ENCODE peak calls at places on chromosomes 2 and 18, in ten cellular contexts. O is GM12865; X is brain microvascular endothelial cell; Z is tibial nerve; S is cardiac fibroblast; D is heart right ventricle; H is sigmoid colon; Q is dorsolateral prefrontal cortex; T is CD4-positive, alpha-beta memory T cell; P is astrocyte. W is an unnamed sample.

GRCh38 chr18:48459471-48459870 is 50.3 kb upstream of the ZBTB7C start:
- DNase-seq in O (no peak), X (no peak), Z (no peak), S (no peak), D (no peak), H (no peak), Q (no peak), T (no peak), P (no peak), W (no peak)

GRCh38 chr2:88038263-88039105 is 17.1 kb downstream of the KRCC1 start:
- DNase-seq in O (no peak), X (peak), Z (no peak), S (peak), D (no peak), H (no peak), Q (no peak), T (no peak), P (peak), W (no peak)

GRCh38 chr18:23163786-23164583 is 28.7 kb downstream of the CABLES1 start:
- DNase-seq in O (no peak), X (no peak), Z (no peak), S (no peak), D (no peak), H (peak), Q (no peak), T (no peak), P (no peak), W (no peak)

GRCh38 chr2:133733856-133734255 is 165.6 kb upstream of the NCKAP5 start:
- DNase-seq in O (no peak), X (peak), Z (no peak), S (peak), D (no peak), H (no peak), Q (no peak), T (no peak), P (peak), W (no peak)

GRCh38 chr2:166784296-166784946 is 103.9 kb upstream of the XIRP2 start:
- DNase-seq in O (no peak), X (no peak), Z (no peak), S (no peak), D (no peak), H (no peak), Q (no peak), T (no peak), P (no peak), W (no peak)

GRCh38 chr2:62216616-62217015 is 20.7 kb downstream of the B3GNT2 start:
- DNase-seq in O (no peak), X (peak), Z (peak), S (peak), D (peak), H (no peak), Q (no peak), T (no peak), P (peak), W (no peak)

GRCh38 chr2:165889158-165889557 is 64.4 kb downstream of the TTC21B start:
- DNase-seq in O (no peak), X (no peak), Z (no peak), S (no peak), D (no peak), H (no peak), Q (no peak), T (no peak), P (no peak), W (no peak)

GRCh38 chr2:120346667-120347358 is 877 bp downstream of the INHBB start:
- DNase-seq in O (no peak), X (peak), Z (no peak), S (peak), D (no peak), H (no peak), Q (no peak), T (no peak), P (peak), W (no peak)

GRCh38 chr2:234691968-234692955 is 195.4 kb upstream of the ARL4C start:
- DNase-seq in O (no peak), X (no peak), Z (no peak), S (no peak), D (no peak), H (no peak), Q (no peak), T (no peak), P (no peak), W (no peak)

GRCh38 chr2:70557171-70557838 is 3.7 kb upstream of the TGFA start:
- DNase-seq in O (no peak), X (no peak), Z (no peak), S (no peak), D (no peak), H (no peak), Q (no peak), T (no peak), P (no peak), W (peak)

GRCh38 chr18:76494181-76494540 is 881 bp downstream of the ZNF516 start:
- DNase-seq in O (peak), X (no peak), Z (peak), S (peak), D (no peak), H (no peak), Q (no peak), T (no peak), P (peak), W (peak)

GRCh38 chr2:206480161-206480560 is 36.8 kb downstream of the ADAM23 start:
- DNase-seq in O (no peak), X (no peak), Z (no peak), S (no peak), D (no peak), H (no peak), Q (no peak), T (no peak), P (peak), W (no peak)

GRCh38 chr2:128321784-128322650 is 3.3 kb upstream of the HS6ST1 start:
- DNase-seq in O (peak), X (peak), Z (peak), S (peak), D (peak), H (peak), Q (peak), T (peak), P (peak), W (peak)

GRCh38 chr2:70519453-70519852 is 34.2 kb downstream of the TGFA start:
- DNase-seq in O (no peak), X (no peak), Z (no peak), S (no peak), D (no peak), H (no peak), Q (no peak), T (no peak), P (no peak), W (no peak)

GRCh38 chr2:200138386-200139184 is 167.9 kb upstream of the SPATS2L start:
- DNase-seq in O (no peak), X (peak), Z (no peak), S (peak), D (no peak), H (no peak), Q (no peak), T (no peak), P (peak), W (no peak)

GRCh38 chr2:104568247-104568646 is 285.7 kb upstream of the POU3F3 start:
- DNase-seq in O (no peak), X (no peak), Z (no peak), S (no peak), D (no peak), H (no peak), Q (no peak), T (no peak), P (no peak), W (no peak)

GRCh38 chr2:37676274-37676673 is 4.8 kb upstream of the CDC42EP3 start:
- DNase-seq in O (no peak), X (no peak), Z (no peak), S (peak), D (no peak), H (no peak), Q (no peak), T (no peak), P (peak), W (no peak)

GRCh38 chr2:229335877-229336346 is 64.8 kb upstream of the PID1 start:
- DNase-seq in O (no peak), X (no peak), Z (no peak), S (peak), D (peak), H (no peak), Q (no peak), T (no peak), P (no peak), W (no peak)

GRCh38 chr2:240166761-240167587 is 26.5 kb upstream of the OTOS start:
- DNase-seq in O (no peak), X (no peak), Z (no peak), S (no peak), D (no peak), H (peak), Q (no peak), T (no peak), P (no peak), W (no peak)

GRCh38 chr2:147030966-147031760 is 813.7 kb upstream of the ACVR2A start:
- DNase-seq in O (no peak), X (peak), Z (no peak), S (peak), D (no peak), H (no peak), Q (no peak), T (no peak), P (peak), W (no peak)

GRCh38 chr2:85996591-85996990 is 107.8 kb upstream of the ST3GAL5 start:
- DNase-seq in O (no peak), X (no peak), Z (no peak), S (no peak), D (no peak), H (peak), Q (no peak), T (no peak), P (no peak), W (no peak)

GRCh38 chr2:3631851-3632659 is 25.9 kb upstream of the ALLC start:
- DNase-seq in O (no peak), X (no peak), Z (no peak), S (no peak), D (peak), H (peak), Q (peak), T (no peak), P (no peak), W (peak)

GRCh38 chr2:97870396-97870843 is 125.3 kb downstream of the TMEM131 start:
- DNase-seq in O (peak), X (peak), Z (no peak), S (peak), D (peak), H (no peak), Q (no peak), T (peak), P (peak), W (no peak)

DNA sequence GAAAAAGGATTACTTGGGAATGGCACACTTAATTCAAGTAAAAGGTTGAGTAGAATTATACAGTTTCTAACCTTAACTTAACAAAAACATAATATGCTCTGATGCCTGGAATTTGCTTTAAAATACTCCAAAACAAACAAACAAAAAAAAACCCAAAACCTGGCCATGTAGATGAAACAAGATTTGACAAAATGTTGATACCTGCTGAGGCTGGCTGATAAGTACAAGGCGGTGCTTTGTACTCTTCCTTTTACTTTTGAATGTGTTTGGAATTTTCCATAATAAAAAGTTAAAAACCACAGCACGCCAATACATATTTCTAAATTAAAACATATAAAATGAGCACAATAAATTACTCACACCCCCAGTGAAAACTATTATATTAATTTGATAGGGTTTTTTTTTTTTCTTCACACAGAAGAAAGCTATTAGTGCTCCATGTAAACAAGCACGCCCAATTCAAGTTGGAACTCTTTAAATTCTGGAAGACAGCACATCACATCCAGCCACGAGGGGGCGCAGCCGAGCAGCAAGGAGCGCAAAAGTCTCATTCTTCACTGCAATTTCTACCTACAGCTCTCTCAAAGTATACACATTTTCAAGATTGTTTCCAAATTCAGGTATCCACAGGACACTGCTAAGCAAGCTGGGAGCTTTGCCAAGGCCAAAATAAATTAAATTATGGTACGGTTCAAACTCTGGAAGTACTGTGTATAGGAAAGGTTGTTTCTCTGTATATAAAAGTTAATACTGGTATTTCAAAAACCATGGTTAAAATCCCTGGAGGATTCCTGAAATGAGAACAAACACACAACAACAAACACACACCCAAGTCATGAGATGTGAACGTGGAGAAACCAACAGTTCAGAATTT is 7.5 kb downstream of the SERTAD2 start:
- DNase-seq in O (peak), X (peak), Z (peak), S (peak), D (peak), H (peak), Q (peak), T (peak), P (no peak), W (peak)
- H3K4me3 ChIP-seq in O (peak), X (no peak), Z (no peak), S (no peak), D (no peak), H (no peak), Q (peak), T (no peak), P (no peak), W (no peak)

GRCh38 chr2:119224391-119224972 is 848 bp downstream of the STEAP3 start:
- DNase-seq in O (no peak), X (no peak), Z (no peak), S (no peak), D (no peak), H (no peak), Q (no peak), T (no peak), P (no peak), W (peak)
- H3K4me3 ChIP-seq in O (peak), X (peak), Z (peak), S (peak), D (peak), H (no peak), Q (peak), T (no peak), P (peak), W (peak)

GRCh38 chr2:219530048-219530963 is 13.3 kb downstream of the CHPF start:
- DNase-seq in O (peak), X (peak), Z (peak), S (peak), D (peak), H (peak), Q (peak), T (peak), P (peak), W (peak)
- H3K4me3 ChIP-seq in O (no peak), X (no peak), Z (no peak), S (peak), D (no peak), H (no peak), Q (peak), T (no peak), P (peak), W (no peak)

GRCh38 chr2:43139501-43139900 is 86.9 kb downstream of the ZFP36L2 start:
- DNase-seq in O (no peak), X (no peak), Z (no peak), S (no peak), D (no peak), H (peak), Q (no peak), T (no peak), P (no peak), W (no peak)

GRCh38 chr2:43138441-43138840 is 88.0 kb downstream of the ZFP36L2 start:
- DNase-seq in O (no peak), X (no peak), Z (no peak), S (no peak), D (no peak), H (no peak), Q (no peak), T (no peak), P (no peak), W (no peak)

GRCh38 chr2:43142921-43143438 is 83.4 kb downstream of the ZFP36L2 start:
- DNase-seq in O (peak), X (no peak), Z (no peak), S (peak), D (no peak), H (no peak), Q (no peak), T (no peak), P (no peak), W (no peak)

GRCh38 chr2:43136862-43137261 is 89.5 kb downstream of the ZFP36L2 start:
- DNase-seq in O (peak), X (no peak), Z (no peak), S (no peak), D (no peak), H (no peak), Q (no peak), T (peak), P (no peak), W (no peak)

DNA sequence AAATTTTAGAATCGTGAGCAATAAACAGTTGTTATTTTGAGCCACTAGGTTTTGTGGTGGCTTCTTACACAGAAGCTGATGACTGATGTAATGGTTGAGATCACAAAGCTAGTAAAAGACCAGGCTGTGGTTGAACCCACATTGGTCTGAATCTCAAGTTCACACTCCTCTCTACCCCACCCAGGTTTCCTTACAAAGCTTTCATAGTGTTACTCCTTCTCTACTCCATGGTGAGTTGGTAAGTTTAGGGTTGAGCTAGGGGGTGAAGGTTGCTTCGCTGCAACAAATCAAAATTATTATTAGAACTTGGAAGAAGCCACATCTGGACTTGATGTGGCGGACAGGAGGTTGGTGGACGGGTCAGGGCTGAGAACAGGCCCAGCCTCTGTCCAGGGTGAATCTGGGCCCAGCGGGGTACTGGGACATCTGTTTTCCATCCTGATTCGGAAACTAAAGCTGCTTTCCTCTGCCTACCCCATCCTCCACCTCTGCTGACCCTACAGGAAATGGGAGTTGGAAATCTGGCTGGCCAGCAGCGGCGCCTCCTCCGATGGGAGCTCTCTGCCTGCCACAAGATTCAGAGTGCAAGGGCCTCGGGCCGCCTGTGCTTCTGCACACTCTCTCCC is 86.3 kb downstream of the ZFP36L2 start:
- DNase-seq in O (peak), X (no peak), Z (peak), S (peak), D (peak), H (no peak), Q (no peak), T (no peak), P (no peak), W (peak)
- H3K4me3 ChIP-seq in O (no peak), X (no peak), Z (no peak), S (no peak), D (no peak), H (no peak), Q (no peak), T (no peak), P (no peak), W (no peak)

GRCh38 chr2:81545626-81546025 is 1241.1 kb upstream of the LRRTM1 start:
- DNase-seq in O (no peak), X (no peak), Z (no peak), S (no peak), D (no peak), H (no peak), Q (no peak), T (no peak), P (no peak), W (no peak)

GRCh38 chr2:81550277-81550676 is 1245.7 kb upstream of the LRRTM1 start:
- DNase-seq in O (no peak), X (no peak), Z (no peak), S (no peak), D (no peak), H (no peak), Q (no peak), T (no peak), P (no peak), W (no peak)

GRCh38 chr2:81551040-81551634 is 1246.6 kb upstream of the LRRTM1 start:
- DNase-seq in O (no peak), X (no peak), Z (no peak), S (no peak), D (no peak), H (no peak), Q (no peak), T (no peak), P (no peak), W (no peak)
- H3K4me3 ChIP-seq in O (no peak), X (no peak), Z (no peak), S (no peak), D (no peak), H (no peak), Q (no peak), T (no peak), P (no peak), W (no peak)

GRCh38 chr2:109132626-109133025 is 3.6 kb downstream of the SH3RF3 start:
- DNase-seq in O (no peak), X (no peak), Z (no peak), S (no peak), D (no peak), H (no peak), Q (no peak), T (no peak), P (no peak), W (no peak)
- H3K4me3 ChIP-seq in O (no peak), X (no peak), Z (no peak), S (no peak), D (no peak), H (no peak), Q (no peak), T (no peak), P (no peak), W (no peak)